ENCODE peak calls at places on chromosomes 3 and 15, in four cellular contexts. F is NCI-H1417; V is activated T-cell treated with anti-CD3 and anti-CD28 coated beads, Interleukin-2, amount 50 U/mL, for 1 hour; J is progenitor cell of endocrine pancreas. M is an unnamed sample.

GRCh38 chr3:197466586-197467399 is 89.0 kb downstream of the BDH1 start:
- DNase-seq in V (no peak), F (no peak), J (no peak), M (no peak)

GRCh38 chr3:72185549-72186484 is 400.9 kb upstream of the PROK2 start:
- DNase-seq in J (no peak), V (no peak), F (no peak), M (no peak)

GRCh38 chr3:148833223-148833622 is 5.6 kb downstream of the CPB1 start:
- DNase-seq in J (no peak), V (no peak), F (no peak), M (no peak)

GRCh38 chr3:72310028-72310987 is 525.4 kb upstream of the PROK2 start:
- DNase-seq in J (no peak), V (no peak), F (peak), M (peak)

GRCh38 chr15:66943456-66944095 is 121.8 kb upstream of the SMAD3 start:
- DNase-seq in J (no peak), F (peak), V (no peak), M (peak)

GRCh38 chr3:65752636-65753035 is 286.1 kb downstream of the MAGI1 start:
- DNase-seq in F (no peak), V (no peak), J (no peak), M (no peak)

GRCh38 chr3:71087109-71088018 is 496.2 kb downstream of the FOXP1 start:
- DNase-seq in J (no peak), V (no peak), F (no peak), M (no peak)

GRCh38 chr3:165523801-165524200 is 313.4 kb downstream of the BCHE start:
- DNase-seq in J (no peak), F (no peak), V (no peak), M (no peak)

GRCh38 chr3:126259411-126260391 is 79.3 kb upstream of the ALDH1L1 start:
- DNase-seq in V (no peak), F (no peak), J (no peak), M (no peak)

GRCh38 chr3:179695672-179696313 is 43.0 kb downstream of the USP13 start:
- DNase-seq in J (no peak), V (no peak), F (no peak), M (no peak)

GRCh38 chr3:93961489-93961888 is 12.2 kb downstream of the PROS1 start:
- DNase-seq in J (no peak), F (no peak), V (no peak), M (no peak)

GRCh38 chr15:76299786-76300185 is 11.5 kb downstream of the ETFA start:
- DNase-seq in J (no peak), V (no peak), F (no peak), M (no peak)

GRCh38 chr15:39429898-39430357 is 151.0 kb upstream of the THBS1 start:
- DNase-seq in F (no peak), J (no peak), V (no peak), M (no peak)

GRCh38 chr15:59437777-59438574 is at the start of gene FAM81A:
- DNase-seq in F (peak), J (peak), V (peak), M (peak)

GRCh38 chr15:37133619-37134018 is 33.3 kb upstream of the MEIS2 start:
- DNase-seq in J (no peak), F (peak), V (no peak), M (peak)

GRCh38 chr3:182490601-182491485 is 302.5 kb upstream of the ATP11B start:
- DNase-seq in F (peak), J (no peak), V (no peak), M (peak)

GRCh38 chr3:139794469-139795265 is 116.9 kb upstream of the NMNAT3 start:
- DNase-seq in V (no peak), J (no peak), F (no peak), M (no peak)

GRCh38 chr15:58374147-58374546 is 57.6 kb upstream of the LIPC start:
- DNase-seq in J (no peak), V (no peak), F (no peak), M (no peak)

GRCh38 chr3:128488636-128488994 is 4.4 kb downstream of the GATA2 start:
- DNase-seq in J (no peak), V (no peak), F (peak), M (peak)

GRCh38 chr3:154779571-154779970 is 300.5 kb upstream of the MME start:
- DNase-seq in V (no peak), J (no peak), F (no peak), M (no peak)

GRCh38 chr15:48693474-48693873 is 48.0 kb upstream of the FBN1 start:
- DNase-seq in F (no peak), J (no peak), V (no peak), M (no peak)

GRCh38 chr3:134795776-134796312 is 784 bp downstream of the EPHB1 start:
- DNase-seq in J (peak), V (no peak), F (peak), M (peak)

GRCh38 chr3:39209329-39209970 is 17.1 kb upstream of the XIRP1 start:
- DNase-seq in J (no peak), F (no peak), V (no peak), M (no peak)

GRCh38 chr3:147410126-147410517 is 957 bp downstream of the ZIC1 start:
- DNase-seq in J (no peak), F (no peak), V (no peak), M (no peak)

GRCh38 chr3:101850327-101851048 is 1.2 kb downstream of the NFKBIZ start:
- DNase-seq in J (no peak), V (no peak), F (no peak), M (no peak)

GRCh38 chr3:194212021-194212868 is 76.3 kb downstream of the HES1 start:
- DNase-seq in V (no peak), J (no peak), F (no peak), M (no peak)

GRCh38 chr3:13069495-13069894 is 3.7 kb downstream of the IQSEC1 start:
- DNase-seq in J (no peak), V (no peak), F (no peak), M (no peak)

GRCh38 chr15:77867266-77868047 is 210.1 kb downstream of the TBC1D2B start:
- DNase-seq in F (no peak), V (peak), J (no peak), M (no peak)

GRCh38 chr3:196518999-196519737 is 4.0 kb upstream of the SMCO1 start:
- DNase-seq in F (peak), J (no peak), V (peak), M (peak)

GRCh38 chr15:50182233-50183013 is 427 bp downstream of the SLC27A2 start:
- DNase-seq in F (peak), J (peak), V (peak), M (peak)

GRCh38 chr3:100041328-100041749 is 73.0 kb downstream of the FILIP1L start:
- DNase-seq in V (no peak), J (no peak), F (no peak), M (no peak)

GRCh38 chr15:38853608-38854007 is 289.0 kb upstream of the RASGRP1 start:
- DNase-seq in V (peak), F (no peak), J (no peak), M (no peak)